ENCODE peak calls at places on chromosomes 11 and 22, in eight cellular contexts. X is pons; S is CMK; Q is globus pallidus; Y is left ventricle myocardium inferior; U is stimulated activated CD4-positive, alpha-beta T cell treated with anti-CD3 and anti-CD28 coated beads, Interleukin-4, amount 100 ng/mL, for 4 hours; W is activated naive CD8-positive, alpha-beta T cell treated with anti-CD3 and anti-CD28 coated beads, Interleukin-2, amount 50 U/mL, for 16 hours; B is NCI-H1417. J is an unnamed sample.

GRCh38 chr11:82731691-82732277 is 1.9 kb downstream of the FAM181B start:
- DNase-seq in U (no peak), S (no peak), W (no peak), X (no peak), Y (no peak), B (no peak), Q (no peak), J (no peak)

GRCh38 chr11:125165664-125166346 is 1.3 kb downstream of the PKNOX2 start:
- DNase-seq in S (no peak), X (no peak), U (no peak), B (no peak), Y (no peak), W (no peak), Q (no peak), J (no peak)

GRCh38 chr11:64358907-64359711 is at the start of gene RPS6KA4:
- DNase-seq in B (peak), X (peak), W (no peak), Y (peak), S (no peak), U (peak), Q (peak), J (no peak)

GRCh38 chr11:70786021-70786665 is 387.8 kb downstream of the CTTN start:
- DNase-seq in S (no peak), X (no peak), W (no peak), Y (no peak), U (no peak), Q (no peak), B (no peak), J (no peak)

GRCh38 chr11:22346283-22346682 is 8.1 kb downstream of the SLC17A6 start:
- DNase-seq in X (no peak), B (no peak), W (no peak), Q (no peak), S (no peak), Y (no peak), U (no peak), J (no peak)

GRCh38 chr11:2261436-2262230 is 8.8 kb downstream of the ASCL2 start:
- DNase-seq in U (no peak), X (no peak), W (no peak), Q (no peak), S (no peak), B (no peak), Y (no peak), J (no peak)

GRCh38 chr22:29607426-29607825 is 4.0 kb downstream of the NF2 start:
- DNase-seq in Q (no peak), U (no peak), Y (no peak), W (no peak), X (no peak), S (no peak), B (no peak), J (no peak)

GRCh38 chr22:26404851-26405357 is 24.2 kb upstream of the ASPHD2 start:
- DNase-seq in W (no peak), S (peak), U (no peak), Q (peak), X (peak), Y (no peak), B (no peak), J (no peak)

GRCh38 chr22:20928573-20928967 is 11.4 kb downstream of the CRKL start:
- DNase-seq in S (no peak), U (no peak), Y (no peak), Q (no peak), W (no peak), X (no peak), B (no peak), J (no peak)

GRCh38 chr11:27239305-27239942 is 123.6 kb downstream of the CCDC34 start:
- DNase-seq in S (no peak), Y (peak), B (peak), U (no peak), Q (no peak), W (no peak), X (no peak), J (no peak)

GRCh38 chr11:132131051-132131450 is 760.6 kb downstream of the NTM start:
- DNase-seq in Q (no peak), X (no peak), B (peak), S (no peak), U (no peak), W (no peak), Y (no peak), J (peak)

GRCh38 chr22:35524966-35525686 is 15.5 kb upstream of the RASD2 start:
- DNase-seq in S (no peak), Q (no peak), W (no peak), X (no peak), Y (peak), U (no peak), B (peak), J (no peak)

GRCh38 chr11:11528986-11529385 is 92.8 kb downstream of the GALNT18 start:
- DNase-seq in S (no peak), Q (no peak), W (no peak), B (no peak), U (no peak), X (no peak), Y (no peak), J (no peak)

GRCh38 chr11:130217632-130218031 is 58.0 kb downstream of the ST14 start:
- DNase-seq in U (no peak), B (no peak), X (no peak), Y (no peak), Q (no peak), W (no peak), S (no peak), J (no peak)

GRCh38 chr11:119741369-119742262 is 12.6 kb upstream of the NECTIN1 start:
- DNase-seq in B (no peak), U (peak), Q (peak), W (peak), Y (peak), X (peak), S (no peak), J (no peak)

GRCh38 chr11:128289048-128289447 is 298.3 kb downstream of the ETS1 start:
- DNase-seq in B (no peak), Q (peak), S (no peak), W (no peak), U (no peak), X (peak), Y (no peak), J (no peak)

GRCh38 chr22:44728761-44729261 is 23.6 kb upstream of the ARHGAP8 start:
- DNase-seq in S (no peak), Q (no peak), X (no peak), B (no peak), W (no peak), U (no peak), Y (peak), J (no peak)

GRCh38 chr11:71563401-71563800 is 2.0 kb upstream of the KRTAP5-10 start:
- DNase-seq in B (no peak), U (no peak), S (no peak), Q (peak), W (no peak), X (peak), Y (no peak), J (no peak)

GRCh38 chr22:33337524-33337923 is 279.3 kb upstream of the SYN3 start:
- DNase-seq in U (no peak), X (no peak), B (no peak), S (no peak), Q (no peak), Y (no peak), W (no peak), J (no peak)

GRCh38 chr11:105647780-105648179 is 37.9 kb downstream of the GRIA4 start:
- DNase-seq in X (no peak), Y (no peak), Q (no peak), S (no peak), U (no peak), W (no peak), B (no peak), J (no peak)

GRCh38 chr22:44882226-44882905 is 127.4 kb downstream of the PHF21B start:
- DNase-seq in X (no peak), B (no peak), Y (no peak), S (no peak), Q (no peak), U (no peak), W (no peak), J (no peak)

GRCh38 chr11:71397328-71397860 is 50.8 kb downstream of the DHCR7 start:
- DNase-seq in S (no peak), X (no peak), Q (no peak), Y (no peak), B (no peak), W (no peak), U (no peak), J (no peak)

GRCh38 chr11:128933481-128934178 is 9.0 kb downstream of the TP53AIP1 start:
- DNase-seq in Q (no peak), W (no peak), Y (no peak), S (no peak), X (no peak), B (no peak), U (no peak), J (no peak)

GRCh38 chr22:44172370-44173108 is 8.2 kb upstream of the PARVG start:
- DNase-seq in X (peak), U (no peak), S (no peak), B (peak), Y (peak), Q (peak), W (no peak), J (peak)

GRCh38 chr11:87185228-87185627 is 147.5 kb downstream of the TMEM135 start:
- DNase-seq in X (no peak), B (no peak), Q (no peak), U (no peak), Y (no peak), W (no peak), S (no peak), J (no peak)

GRCh38 chr11:64245401-64245796 is 1.3 kb downstream of the PPP1R14B start:
- DNase-seq in Y (no peak), X (no peak), U (no peak), W (no peak), B (no peak), S (no peak), Q (no peak), J (no peak)

GRCh38 chr22:32103648-32104326 is 55.3 kb downstream of the C22orf42 start:
- DNase-seq in W (no peak), B (no peak), Y (no peak), S (no peak), U (no peak), Q (peak), X (peak), J (peak)

GRCh38 chr11:4041731-4042391 is 52.7 kb upstream of the RRM1 start:
- DNase-seq in S (no peak), B (no peak), X (no peak), U (no peak), Q (no peak), Y (no peak), W (no peak), J (no peak)

GRCh38 chr11:126549273-126549585 is 193.7 kb downstream of the ST3GAL4 start:
- DNase-seq in Q (no peak), W (no peak), B (no peak), Y (no peak), U (no peak), S (no peak), X (no peak), J (no peak)

GRCh38 chr22:48923909-48924475 is 903.7 kb downstream of the BRD1 start:
- DNase-seq in X (peak), B (no peak), Q (peak), Y (no peak), U (no peak), W (no peak), S (no peak), J (no peak)

GRCh38 chr11:15258433-15259350 is 144.0 kb downstream of the INSC start:
- DNase-seq in Q (peak), U (no peak), S (no peak), X (peak), Y (no peak), W (no peak), B (peak), J (peak)

GRCh38 chr11:73710964-73711363 is 49.9 kb downstream of the RAB6A start:
- DNase-seq in U (no peak), W (no peak), X (no peak), B (no peak), S (no peak), Q (no peak), Y (no peak), J (no peak)

GRCh38 chr11:111521132-111521531 is 6.6 kb downstream of the HOATZ start:
- DNase-seq in Q (no peak), Y (no peak), U (no peak), W (no peak), B (no peak), X (no peak), S (no peak), J (no peak)

GRCh38 chr22:27019827-27020226 is 362.4 kb downstream of the MIAT start:
- DNase-seq in X (no peak), U (no peak), W (no peak), B (no peak), S (no peak), Q (no peak), Y (no peak), J (no peak)

J was measured in NCI-H748 treated with DMSO at 0.1 percent for 48 hours.